ENCODE peak calls at places on chromosome 11, in nine cellular contexts. O is AG04450; L is stimulated activated CD4-positive, alpha-beta T cell treated with anti-CD3 and anti-CD28 coated beads, Interleukin-1b, Interleukin-23, amount 100 ng/mL, for 4 hours; I is iris pigment epithelial cell; G is activated T-helper 1 cell treated with Interleukin-2 at 50 U/mL for 16 hours; F is nephron progenitor cell; A is mesenteric fat pad; B is NCI-H460; D is DMS153. S is an unnamed sample.

GRCh38 chr11:3095712-3096361 is 38.6 kb upstream of the CARS1 start:
- DNase-seq in D (no peak), B (no peak), L (no peak), I (peak; percentile 84), F (no peak), A (peak; percentile 57), G (no peak), O (peak; percentile 51), S (no peak)

GRCh38 chr11:69599502-69599901 is 41.5 kb upstream of the CCND1 start:
- DNase-seq in D (no peak), L (no peak), F (no peak), G (no peak), O (no peak), I (peak; percentile 79), A (no peak), B (no peak), S (no peak)

GRCh38 chr11:43577566-43578264 is 102.8 kb upstream of the HSD17B12 start:
- DNase-seq in A (no peak), O (no peak), G (no peak), I (no peak), F (no peak), D (no peak), B (no peak), L (no peak), S (no peak)

GRCh38 chr11:9664276-9665171 is 647 bp downstream of the SWAP70 start:
- DNase-seq in B (no peak), G (no peak), O (no peak), D (no peak), L (peak; percentile 5), I (peak; percentile 59), F (no peak), A (no peak), S (no peak)

GRCh38 chr11:87451400-87451799 is 413.7 kb downstream of the TMEM135 start:
- DNase-seq in L (no peak), F (peak; percentile 46), O (no peak), D (no peak), B (no peak), A (no peak), I (no peak), G (no peak), S (no peak)

GRCh38 chr11:33829430-33830141 is 55.3 kb upstream of the FBXO3 start:
- DNase-seq in I (peak; percentile 74), D (no peak), B (peak; percentile 59), O (peak; percentile 39), L (peak; percentile 39), A (no peak), G (no peak), F (peak; percentile 56), S (no peak)

GRCh38 chr11:86245369-86246292 is 1.1 kb downstream of the EED start:
- DNase-seq in I (peak; percentile 20), G (no peak), O (no peak), L (peak; percentile 21), D (no peak), F (peak; percentile 19), A (no peak), B (no peak), S (peak; percentile 63)

GRCh38 chr11:359181-359714 is 10.1 kb upstream of the B4GALNT4 start:
- DNase-seq in O (no peak), A (peak; percentile 39), I (no peak), F (no peak), B (no peak), D (no peak), G (no peak), L (no peak), S (no peak)

GRCh38 chr11:44755553-44756505 is 29.1 kb downstream of the TSPAN18 start:
- DNase-seq in A (peak; percentile 77), G (no peak), O (no peak), L (no peak), I (no peak), B (no peak), D (no peak), F (no peak), S (no peak)

GRCh38 chr11:8262552-8263108 is 1.0 kb downstream of the LMO1 start:
- DNase-seq in O (peak; percentile 11), I (peak; percentile 76), G (no peak), D (no peak), L (peak; percentile 22), F (peak; percentile 85), A (peak; percentile 87), B (peak; percentile 14), S (no peak)

S was measured in SHP77.